ENCODE peak calls at places on chromosomes 16 and 17, in nine cellular contexts. G is heart right ventricle, B is mammary epithelial cell, F is endodermal cell, C is IMR-90, U is WERI-Rb-1, E is tibial artery, A is tibial nerve, I is cardiac muscle cell. N is an unnamed sample.

GRCh38 chr16:15548482-15548891 is 94.5 kb downstream of the MARF1 start:
- DNase-seq in G (no peak), B (no peak), F (peak; percentile 59), C (peak; percentile 16), U (no peak), E (no peak), A (no peak), I (no peak), N (peak; percentile 32)

GRCh38 chr17:72576289-72576759 is 455.5 kb downstream of the SOX9 start:
- DNase-seq in G (no peak), B (no peak), F (peak; percentile 72), C (no peak), U (no peak), E (no peak), A (no peak), I (no peak), N (no peak)

GRCh38 chr17:57935833-57936807 is 19.1 kb downstream of the CUEDC1 start:
- DNase-seq in G (peak; percentile 63), B (no peak), F (peak; percentile 88), C (peak; percentile 55), U (peak; percentile 97), E (peak; percentile 77), A (no peak), I (peak; percentile 46), N (no peak)

GRCh38 chr17:27466748-27467375 is 10.6 kb downstream of the KSR1 start:
- DNase-seq in G (peak; percentile 28), B (no peak), F (no peak), C (no peak), U (no peak), E (no peak), A (no peak), I (no peak), N (no peak)

GRCh38 chr16:19001788-19002187 is 18.1 kb downstream of the TMC7 start:
- DNase-seq in G (no peak), B (peak; percentile 99), F (no peak), C (peak; percentile 46), U (no peak), E (peak; percentile 69), A (no peak), I (no peak), N (peak; percentile 85)

GRCh38 chr17:35889241-35889640 is 9.1 kb upstream of the CCL5 start:
- DNase-seq in G (no peak), B (no peak), F (no peak), C (no peak), U (no peak), E (no peak), A (no peak), I (no peak), N (no peak)

GRCh38 chr17:54967621-54968258 is 714 bp downstream of the COX11 start:
- DNase-seq in G (no peak), B (peak; percentile 35), F (peak; percentile 67), C (peak; percentile 27), U (peak; percentile 39), E (no peak), A (no peak), I (peak; percentile 28), N (peak; percentile 33)

GRCh38 chr17:20992416-20992815 is 50.4 kb downstream of the USP22 start:
- DNase-seq in G (no peak), B (no peak), F (no peak), C (no peak), U (no peak), E (peak; percentile 66), A (no peak), I (no peak), N (no peak)

GRCh38 chr16:6095414-6095813 is 997.8 kb upstream of the EEF2KMT start:
- DNase-seq in G (no peak), B (no peak), F (no peak), C (no peak), U (no peak), E (no peak), A (no peak), I (peak; percentile 2), N (peak; percentile 6)

GRCh38 chr17:8522577-8522976 is 86.9 kb downstream of the NDEL1 start:
- DNase-seq in G (no peak), B (no peak), F (no peak), C (no peak), U (no peak), E (no peak), A (no peak), I (no peak), N (no peak)

GRCh38 chr16:73145166-73145565 is 97.2 kb upstream of the ZFHX3 start:
- DNase-seq in G (no peak), B (no peak), F (peak; percentile 64), C (no peak), U (no peak), E (no peak), A (no peak), I (no peak), N (no peak)

GRCh38 chr16:23784811-23785447 is 30.1 kb downstream of the CHP2 start:
- DNase-seq in G (no peak), B (peak; percentile 88), F (peak; percentile 60), C (peak; percentile 9), U (no peak), E (no peak), A (no peak), I (no peak), N (peak; percentile 83)

GRCh38 chr17:82086941-82087906 is 10.8 kb downstream of the FASN start:
- DNase-seq in G (no peak), B (no peak), F (no peak), C (no peak), U (no peak), E (no peak), A (no peak), I (no peak), N (no peak)

GRCh38 chr17:21213491-21214014 is 408 bp downstream of the TMEM11 start:
- DNase-seq in G (peak; percentile 25), B (no peak), F (no peak), C (no peak), U (no peak), E (no peak), A (no peak), I (peak; percentile 69), N (peak; percentile 26)

GRCh38 chr17:7001562-7001961 is 5.7 kb downstream of the ALOX12 start:
- DNase-seq in G (no peak), B (no peak), F (peak; percentile 90), C (no peak), U (no peak), E (no peak), A (no peak), I (no peak), N (peak; percentile 56)

GRCh38 chr17:12114686-12115418 is 94.2 kb downstream of the MAP2K4 start:
- DNase-seq in G (no peak), B (no peak), F (no peak), C (peak; percentile 18), U (no peak), E (no peak), A (no peak), I (no peak), N (peak; percentile 4)

GRCh38 chr16:86093801-86094750 is 195.1 kb downstream of the IRF8 start:
- DNase-seq in G (no peak), B (no peak), F (peak; percentile 62), C (no peak), U (no peak), E (peak; percentile 61), A (no peak), I (no peak), N (no peak)
- TF ChIP-seq CTCF in G (no peak), B (no peak), F (peak; percentile 66), C (peak; percentile 19), U (peak; percentile 31), E (no peak), A (no peak), I (peak; percentile 23), N (no peak)

GRCh38 chr17:64975318-64976087 is 56.2 kb upstream of the LRRC37A3 start:
- DNase-seq in G (peak; percentile 93), B (peak; percentile 94), F (peak; percentile 97), C (peak; percentile 87), U (peak; percentile 98), E (peak; percentile 97), A (peak; percentile 88), I (peak; percentile 96), N (peak; percentile 85)
- H3K4me3 ChIP-seq in G (peak overlapping the region; percentile 70), B (peak overlapping the region; percentile 74), F (peak overlapping the region; percentile 89), C (peak overlapping the region; percentile 76), U (peak overlapping the region; percentile 78), E (peak overlapping the region; percentile 95), A (peak overlapping the region; percentile 93), I (peak overlapping the region; percentile 35), N (peak overlapping the region; percentile 82)

GRCh38 chr17:77462553-77463497 is 322.1 kb downstream of the SEC14L1 start:
- DNase-seq in G (no peak), B (no peak), F (no peak), C (no peak), U (no peak), E (no peak), A (no peak), I (no peak), N (no peak)

GRCh38 chr17:77466140-77466539 is 325.4 kb downstream of the SEC14L1 start:
- DNase-seq in G (no peak), B (no peak), F (peak; percentile 97), C (no peak), U (peak; percentile 50), E (no peak), A (no peak), I (peak; percentile 61), N (no peak)

GRCh38 chr17:77465358-77466041 is 324.7 kb downstream of the SEC14L1 start:
- DNase-seq in G (peak; percentile 78), B (no peak), F (peak; percentile 83), C (peak; percentile 77), U (no peak), E (peak; percentile 80), A (peak; percentile 45), I (no peak), N (peak; percentile 55)

GRCh38 chr17:77466596-77467223 is 325.9 kb downstream of the SEC14L1 start:
- DNase-seq in G (no peak), B (no peak), F (peak; percentile 73), C (no peak), U (peak; percentile 91), E (no peak), A (no peak), I (no peak), N (no peak)

GRCh38 chr17:77464988-77465357 is 324.2 kb downstream of the SEC14L1 start:
- DNase-seq in G (no peak), B (no peak), F (no peak), C (no peak), U (no peak), E (no peak), A (no peak), I (no peak), N (no peak)
- H3K27me3 ChIP-seq in G (no peaks in the 10 kb centered on the region), B (no peaks in the 10 kb centered on the region), F (no peaks in the 10 kb centered on the region), C (no peaks in the 10 kb centered on the region), U (no peaks in the 10 kb centered on the region), E (no peaks in the 10 kb centered on the region), A (no peaks in the 10 kb centered on the region), I (no peaks in the 10 kb centered on the region), N (no peaks in the 10 kb centered on the region)

GRCh38 chr17:74502866-74503265 is 28.4 kb downstream of the CD300LB start:
- DNase-seq in G (no peak), B (no peak), F (no peak), C (no peak), U (no peak), E (no peak), A (no peak), I (no peak), N (no peak)

GRCh38 chr17:74497471-74497870 is 31.0 kb downstream of the CD300A start:
- DNase-seq in G (no peak), B (no peak), F (no peak), C (no peak), U (no peak), E (peak; percentile 28), A (no peak), I (no peak), N (no peak)

DNA sequence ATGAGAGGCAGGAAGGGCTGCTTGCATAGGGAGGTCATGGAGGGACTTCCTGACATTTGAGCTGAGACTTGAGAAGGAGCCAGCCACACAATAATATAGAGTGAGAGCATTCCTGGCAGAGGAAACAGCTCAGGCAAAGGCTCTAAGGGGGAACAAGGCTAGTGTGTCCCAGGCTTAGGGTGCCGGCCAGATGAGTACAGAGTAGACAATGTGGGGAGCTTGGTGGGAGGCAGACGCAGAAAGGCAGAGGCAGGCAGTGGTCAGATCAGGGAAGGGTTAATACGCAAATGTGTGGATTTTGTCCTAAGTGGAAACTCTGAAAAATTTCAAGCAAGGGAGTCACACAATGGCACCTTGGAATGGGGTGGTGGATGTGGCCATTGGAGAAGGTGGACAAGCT is 31.3 kb downstream of the CD300LB start:
- DNase-seq in G (no peak), B (no peak), F (no peak), C (no peak), U (no peak), E (peak; percentile 7), A (no peak), I (no peak), N (no peak)
- TF ChIP-seq CTCF in G (no peak), B (no peak), F (no peak), C (no peak), U (no peak), E (no peak), A (no peak), I (no peak), N (no peak)